ENCODE peak calls at places on chromosomes 1 and 21, in nine cellular contexts. F is cerebellum; T is AG08396; N is left cardiac atrium; B is small intestine; S is stimulated activated CD4-positive, alpha-beta T cell treated with anti-CD3 and anti-CD28 coated beads, Interleukin-15, amount 100 ng/mL, for 1 hour; L is lower leg skin; Q is heart left ventricle; K is fibroblast of mammary gland. I is an unnamed sample.

GRCh38 chr21:44914176-44914874 is 6.4 kb downstream of the ITGB2 start:
- DNase-seq in L (no peak), N (no peak), S (peak; percentile 32), F (no peak), K (no peak), B (peak; percentile 36), T (no peak), Q (no peak), I (no peak)

GRCh38 chr1:54265661-54266060 is 65.7 kb downstream of the MRPL37 start:
- DNase-seq in L (no peak), T (no peak), K (no peak), F (no peak), S (no peak), Q (no peak), B (no peak), N (no peak), I (no peak)

GRCh38 chr1:54777011-54777410 is 12.7 kb upstream of the PARS2 start:
- DNase-seq in F (no peak), S (no peak), Q (no peak), K (no peak), N (no peak), B (no peak), L (no peak), T (no peak), I (no peak)

GRCh38 chr1:204322329-204322868 is 37.3 kb downstream of the PLEKHA6 start:
- DNase-seq in B (no peak), S (no peak), T (no peak), F (no peak), L (no peak), N (no peak), Q (no peak), K (no peak), I (no peak)

GRCh38 chr1:14160766-14161165 is 437.7 kb upstream of the KAZN start:
- DNase-seq in T (no peak), L (no peak), K (no peak), Q (no peak), B (no peak), N (no peak), S (no peak), F (no peak), I (no peak)

GRCh38 chr1:232186936-232187335 is 443.0 kb downstream of the SIPA1L2 start:
- DNase-seq in N (no peak), K (no peak), F (no peak), S (no peak), L (no peak), B (no peak), T (no peak), Q (no peak), I (no peak)

GRCh38 chr21:16455978-16456377 is 726.2 kb downstream of the USP25 start:
- DNase-seq in K (peak; percentile 21), S (no peak), Q (no peak), N (no peak), L (no peak), T (no peak), F (peak; percentile 20), B (no peak), I (no peak)

GRCh38 chr1:94105957-94106529 is 14.9 kb downstream of the ABCA4 start:
- DNase-seq in L (no peak), N (no peak), S (no peak), F (no peak), Q (no peak), T (no peak), K (peak; percentile 22), B (no peak), I (no peak)

GRCh38 chr1:160096491-160097116 is 1.8 kb downstream of the IGSF8 start:
- DNase-seq in B (peak; percentile 63), Q (no peak), S (no peak), K (peak; percentile 62), N (no peak), T (peak; percentile 38), L (peak; percentile 72), F (no peak), I (no peak)

GRCh38 chr1:33641099-33641830 is 168.8 kb downstream of the ZSCAN20 start:
- DNase-seq in Q (no peak), K (peak; percentile 17), N (no peak), T (peak; percentile 44), B (peak; percentile 35), F (no peak), S (no peak), L (no peak), I (no peak)

GRCh38 chr1:111463029-111463683 is 10.6 kb upstream of the C1orf162 start:
- DNase-seq in T (peak; percentile 26), K (peak; percentile 82), L (no peak), F (peak; percentile 11), N (no peak), B (no peak), S (no peak), Q (no peak), I (no peak)

GRCh38 chr1:109201123-109201703 is 12.5 kb upstream of the SARS1 start:
- DNase-seq in Q (no peak), N (peak; percentile 33), F (peak; percentile 37), T (peak; percentile 78), K (peak; percentile 97), S (no peak), L (no peak), B (peak; percentile 52), I (no peak)

GRCh38 chr21:45332981-45333582 is 45.4 kb upstream of the POFUT2 start:
- DNase-seq in L (no peak), T (no peak), K (no peak), N (peak; percentile 21), S (no peak), B (no peak), F (no peak), Q (no peak), I (no peak)

GRCh38 chr1:15696956-15697521 is 12.9 kb downstream of the PLEKHM2 start:
- DNase-seq in B (no peak), T (no peak), Q (no peak), F (no peak), L (no peak), K (no peak), N (no peak), S (no peak), I (no peak)

GRCh38 chr1:237890416-237890815 is 306 bp downstream of the ZP4 start:
- DNase-seq in B (no peak), F (no peak), S (no peak), T (no peak), L (no peak), Q (no peak), N (no peak), K (no peak), I (no peak)

GRCh38 chr1:1666526-1666925 is 7.7 kb upstream of the CDK11B start:
- DNase-seq in B (no peak), F (no peak), T (no peak), S (no peak), K (no peak), L (no peak), Q (no peak), N (no peak), I (no peak)

GRCh38 chr21:31162827-31163226 is 124.6 kb upstream of the KRTAP19-8 start:
- DNase-seq in S (no peak), B (no peak), F (no peak), L (no peak), N (no peak), K (peak; percentile 71), T (no peak), Q (no peak), I (no peak)

GRCh38 chr1:15948600-15949452 is 27.1 kb downstream of the ZBTB17 start:
- DNase-seq in K (peak; percentile 97), F (no peak), L (peak; percentile 79), B (no peak), T (peak; percentile 88), N (peak; percentile 90), S (no peak), Q (peak; percentile 80), I (no peak)

GRCh38 chr1:246961939-246962373 is 30.2 kb upstream of the AHCTF1 start:
- DNase-seq in N (peak; percentile 26), F (no peak), Q (no peak), L (no peak), K (peak; percentile 51), S (no peak), T (no peak), B (no peak), I (no peak)

GRCh38 chr1:227654431-227654830 is 80.7 kb downstream of the JMJD4 start:
- DNase-seq in F (no peak), Q (no peak), S (no peak), N (no peak), B (no peak), L (no peak), T (no peak), K (peak; percentile 6), I (no peak)

GRCh38 chr1:54857741-54858665 is 29.0 kb downstream of the DHCR24 start:
- DNase-seq in B (no peak), K (peak; percentile 86), T (peak; percentile 39), N (no peak), Q (no peak), S (no peak), L (no peak), F (no peak), I (no peak)

GRCh38 chr1:165484532-165484931 is 39.6 kb upstream of the RXRG start:
- DNase-seq in S (no peak), Q (no peak), L (no peak), K (no peak), B (no peak), F (no peak), N (no peak), T (no peak), I (no peak)

GRCh38 chr1:147749792-147750191 is 10.6 kb downstream of the GJA5 start:
- DNase-seq in F (no peak), K (no peak), S (no peak), Q (no peak), T (no peak), L (no peak), B (no peak), N (no peak), I (no peak)

GRCh38 chr1:39857479-39857878 is 25.8 kb downstream of the TRIT1 start:
- DNase-seq in F (no peak), N (no peak), B (no peak), S (no peak), K (no peak), T (no peak), L (no peak), Q (no peak), I (no peak)

GRCh38 chr1:234725177-234726132 is 115.5 kb upstream of the IRF2BP2 start:
- DNase-seq in Q (peak; percentile 41), L (peak; percentile 50), N (peak; percentile 63), F (no peak), B (peak; percentile 69), S (peak; percentile 61), T (no peak), K (no peak), I (no peak)

I was measured in SK-N-DZ.